ENCODE peak calls at places on chromosomes 6 and 20, in four cellular contexts. S, G, Y and D are unnamed samples.

GRCh38 chr20:50804453-50805348 is 9.8 kb downstream of the BCAS4 start:
- DNase-seq in S (no peak), G (no peak), Y (no peak), D (no peak)

GRCh38 chr20:44886276-44886671 is 769 bp downstream of the YWHAB start:
- DNase-seq in S (no peak), G (no peak), Y (no peak), D (no peak)

GRCh38 chr20:8242066-8242465 is 110.0 kb downstream of the PLCB1 start:
- DNase-seq in S (no peak), G (no peak), Y (no peak), D (no peak)

GRCh38 chr20:6993526-6993925 is 226.0 kb downstream of the BMP2 start:
- DNase-seq in S (no peak), G (no peak), Y (no peak), D (no peak)

GRCh38 chr6:142942805-142943227 is 2.2 kb downstream of the HIVEP2 start:
- DNase-seq in S (peak; percentile 42), G (peak; percentile 39), Y (peak; percentile 43), D (no peak)

GRCh38 chr6:111951439-111952140 is 78.3 kb upstream of the FYN start:
- DNase-seq in S (no peak), G (no peak), Y (no peak), D (no peak)

GRCh38 chr6:45681860-45682488 is 304.2 kb upstream of the SUPT3H start:
- DNase-seq in S (peak; percentile 40), G (peak; percentile 62), Y (peak; percentile 98), D (no peak)

GRCh38 chr6:73367761-73368355 is 1.8 kb downstream of the OOEP start:
- DNase-seq in S (no peak), G (no peak), Y (no peak), D (no peak)

GRCh38 chr6:112207773-112208172 is 46.6 kb downstream of the LAMA4 start:
- DNase-seq in S (no peak), G (no peak), Y (no peak), D (no peak)

GRCh38 chr20:10648651-10649050 is 25.1 kb downstream of the JAG1 start:
- DNase-seq in S (no peak), G (no peak), Y (no peak), D (no peak)

GRCh38 chr20:24116611-24117010 is 128.0 kb upstream of the GGTLC1 start:
- DNase-seq in S (no peak), G (no peak), Y (no peak), D (no peak)

GRCh38 chr20:18288748-18289705 is 700 bp downstream of the ZNF133 start:
- DNase-seq in S (no peak), G (peak; percentile 23), Y (no peak), D (no peak)

GRCh38 chr6:56909115-56909907 is 45.6 kb upstream of the BEND6 start:
- DNase-seq in S (no peak), G (peak; percentile 44), Y (no peak), D (no peak)

DNA sequence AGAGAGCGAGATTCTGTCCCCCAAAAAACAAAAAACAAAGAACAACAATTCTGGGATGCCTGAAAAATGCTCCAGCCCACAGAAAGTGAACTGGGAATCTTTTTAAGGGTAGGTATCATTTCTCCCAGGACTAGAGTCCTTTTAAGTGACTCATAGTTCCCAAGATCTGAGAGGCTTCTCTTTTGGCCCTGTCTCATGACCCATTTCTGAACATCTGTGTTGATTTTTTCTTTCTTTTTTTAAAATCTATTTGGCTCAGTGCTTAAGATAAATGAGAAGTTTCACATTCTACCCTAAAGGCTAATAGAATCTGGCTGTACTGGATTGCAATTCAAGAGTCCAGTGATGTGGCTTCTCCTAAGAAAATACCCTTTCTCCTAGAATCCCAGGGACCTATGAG is 217.6 kb upstream of the FOXQ1 start:
- DNase-seq in S (no peak), G (peak; percentile 20), Y (no peak), D (no peak)
- H3K27ac ChIP-seq in S (no peak overlapping the region), G (no peak overlapping the region), Y (no peak overlapping the region), D (no peak overlapping the region)

GRCh38 chr20:57061058-57061900 is 205.2 kb downstream of the BMP7 start:
- DNase-seq in S (no peak), G (peak; percentile 21), Y (no peak), D (no peak)

GRCh38 chr20:57060407-57061057 is 205.9 kb downstream of the BMP7 start:
- DNase-seq in S (peak; percentile 93), G (peak; percentile 90), Y (no peak), D (no peak)

GRCh38 chr20:57062696-57063270 is 203.7 kb downstream of the BMP7 start:
- DNase-seq in S (no peak), G (no peak), Y (no peak), D (no peak)

GRCh38 chr20:57064836-57065235 is 201.6 kb downstream of the BMP7 start:
- DNase-seq in S (no peak), G (no peak), Y (no peak), D (no peak)

DNA sequence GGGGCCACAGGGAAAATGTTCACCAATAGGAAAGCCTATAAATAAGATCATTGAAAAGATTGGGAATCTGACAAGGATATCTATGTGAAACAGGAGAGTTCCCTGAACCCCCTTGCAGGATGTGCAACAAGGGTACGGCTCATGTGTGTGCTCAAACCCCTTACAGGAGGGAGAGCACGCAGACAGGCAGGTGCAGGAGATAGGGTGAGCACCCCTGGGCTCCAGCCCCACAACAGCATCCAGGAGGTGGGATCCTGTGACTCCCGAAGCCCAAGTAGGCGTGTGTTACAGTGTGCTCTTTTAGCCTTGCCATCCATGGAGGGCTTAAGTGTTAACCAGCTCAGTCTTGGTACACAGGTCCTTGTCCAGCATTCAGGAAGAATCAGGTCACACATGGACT is 204.2 kb downstream of the BMP7 start:
- DNase-seq in S (no peak), G (no peak), Y (no peak), D (no peak)
- H2AFZ ChIP-seq in S (no peak overlapping the region), G (no peak overlapping the region), Y (no peak overlapping the region), D (no peak overlapping the region)

GRCh38 chr20:61623451-61623850 is 371.4 kb downstream of the CDH4 start:
- DNase-seq in S (no peak), G (no peak), Y (no peak), D (no peak)
- TF ChIP-seq EZH2 in S (no peak), G (no peak), Y (no peak), D (no peak)

GRCh38 chr6:159989471-159989870 is 20.6 kb downstream of the IGF2R start:
- DNase-seq in S (no peak), G (no peak), Y (no peak), D (no peak)

GRCh38 chr6:159989882-159990480 is 21.1 kb downstream of the IGF2R start:
- DNase-seq in S (no peak), G (peak; percentile 57), Y (no peak), D (no peak)

GRCh38 chr6:159992366-159992765 is 23.5 kb downstream of the IGF2R start:
- DNase-seq in S (no peak), G (no peak), Y (no peak), D (no peak)

GRCh38 chr6:159985296-159985940 is 16.5 kb downstream of the IGF2R start:
- DNase-seq in S (no peak), G (no peak), Y (no peak), D (no peak)

DNA sequence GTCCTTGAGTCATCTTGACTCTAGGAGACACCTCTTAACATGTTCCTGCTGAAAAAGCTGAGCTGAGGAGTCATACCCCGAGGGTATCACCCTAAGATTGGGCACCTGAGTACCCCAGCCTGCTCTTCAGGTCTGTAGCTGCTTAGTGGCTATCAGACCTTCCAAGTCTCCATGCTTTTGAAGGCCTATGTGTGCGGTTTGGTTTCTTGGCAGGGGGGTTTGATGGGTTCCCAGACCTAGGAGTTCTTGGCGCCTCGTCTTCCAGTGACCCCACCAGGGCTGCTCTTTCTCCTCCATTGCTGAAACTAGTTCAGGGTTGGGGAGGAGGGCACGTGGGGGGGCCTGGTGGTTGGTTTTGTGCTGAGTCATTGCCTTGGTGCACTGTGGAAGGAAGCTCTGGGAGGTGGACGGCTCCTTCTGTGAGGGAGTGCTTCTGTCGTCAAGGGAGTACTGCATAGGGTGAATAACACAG is 20.1 kb downstream of the IGF2R start:
- DNase-seq in S (no peak), G (no peak), Y (no peak), D (peak; percentile 66)
- H3K27ac ChIP-seq in S (no peak overlapping the region), G (no peak overlapping the region), Y (no peak overlapping the region), D (peak overlapping the region; percentile 89)

GRCh38 chr20:25224941-25225340 is 22.9 kb upstream of the PYGB start:
- DNase-seq in S (no peak), G (no peak), Y (no peak), D (no peak)
- H2AFZ ChIP-seq in S (no peak overlapping the region), G (no peak overlapping the region), Y (no peak overlapping the region), D (no peak overlapping the region)

GRCh38 chr20:56949318-56949717 is 317.1 kb downstream of the BMP7 start:
- DNase-seq in S (no peak), G (no peak), Y (no peak), D (no peak)

GRCh38 chr20:56945057-56945456 is 316.0 kb downstream of the TFAP2C start:
- DNase-seq in S (no peak), G (no peak), Y (no peak), D (no peak)

GRCh38 chr20:56943946-56944345 is 314.8 kb downstream of the TFAP2C start:
- DNase-seq in S (no peak), G (no peak), Y (no peak), D (no peak)

GRCh38 chr20:56944546-56944945 is 315.4 kb downstream of the TFAP2C start:
- DNase-seq in S (no peak), G (no peak), Y (no peak), D (no peak)

DNA sequence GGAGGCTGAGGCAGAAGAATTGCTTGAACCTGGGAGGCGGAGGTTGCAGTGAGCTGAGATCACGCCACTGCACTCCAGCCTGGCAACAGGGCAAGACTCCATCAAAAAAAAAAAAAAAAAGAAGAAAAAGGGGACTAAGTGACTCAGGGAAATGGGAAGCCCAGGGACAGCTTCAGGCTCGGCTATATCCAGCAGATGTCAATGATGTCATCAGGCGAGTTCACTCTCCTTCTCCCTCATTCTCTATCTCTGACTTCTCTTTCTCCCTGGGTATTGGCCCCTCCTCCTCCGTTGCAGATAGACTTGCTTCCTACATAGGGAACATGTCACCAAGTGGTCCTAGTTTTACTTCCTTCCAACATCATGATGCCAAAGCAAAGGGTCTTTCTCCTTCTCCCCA is 316.8 kb downstream of the TFAP2C start:
- DNase-seq in S (no peak), G (no peak), Y (no peak), D (no peak)
- TF ChIP-seq EZH2 in S (no peak), G (no peak), Y (no peak), D (no peak)

DNA sequence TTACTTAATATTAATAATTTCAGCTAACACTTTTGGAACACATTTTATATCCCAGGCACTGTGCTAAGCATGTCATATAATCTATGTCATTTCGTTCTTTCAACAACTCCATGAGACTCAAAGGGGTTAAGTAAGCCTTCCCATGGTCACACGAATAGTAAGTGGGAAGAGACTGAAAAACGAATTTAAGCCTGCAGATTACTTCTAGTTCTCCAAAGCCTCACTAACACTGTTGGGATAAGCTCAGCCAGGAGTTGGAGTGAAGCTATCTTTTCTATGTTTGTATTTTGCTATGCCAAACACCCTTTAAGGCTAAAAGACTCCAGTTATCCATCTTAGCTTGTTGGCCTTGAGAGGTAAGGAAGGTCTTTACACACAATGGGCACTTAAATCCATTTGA is 148.1 kb upstream of the UST start:
- DNase-seq in S (no peak), G (no peak), Y (no peak), D (no peak)
- H3K27ac ChIP-seq in S (no peak overlapping the region), G (no peak overlapping the region), Y (no peak overlapping the region), D (no peak overlapping the region)

DNA sequence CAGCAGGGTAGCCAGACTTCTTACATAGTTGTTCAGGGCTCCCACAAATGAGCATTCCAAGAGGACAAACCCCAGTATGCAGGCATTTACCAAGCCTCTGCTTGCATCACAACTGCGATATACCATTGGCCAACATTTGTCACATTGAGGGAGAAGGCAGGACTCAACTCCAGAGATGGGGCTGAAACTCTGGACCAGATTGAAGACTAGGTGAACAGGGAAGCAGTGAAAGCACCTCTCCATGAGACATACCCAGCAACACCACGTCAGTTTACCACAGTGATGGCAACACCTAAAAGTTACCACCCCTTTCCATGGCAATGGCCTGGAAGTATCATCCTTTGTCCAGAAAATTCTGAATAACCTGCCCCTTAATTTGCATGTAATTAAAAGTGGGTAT is 7.9 kb upstream of the RALY start:
- DNase-seq in S (no peak), G (no peak), Y (no peak), D (no peak)
- H2AFZ ChIP-seq in S (no peak overlapping the region), G (no peak overlapping the region), Y (no peak overlapping the region), D (no peak overlapping the region)